ENCODE peak calls at places on chromosomes 2 and 18, in four cellular contexts. M is skeletal muscle cell; Y is lower lobe of right lung; V is activated naive CD8-positive, alpha-beta T cell treated with anti-CD3 and anti-CD28 coated beads, Interleukin-2, amount 10 ng/mL, durations not matched to agents 7 days and 5 days. N is an unnamed sample.

GRCh38 chr2:84636080-84636971 is 120.0 kb downstream of the DNAH6 start:
- DNase-seq in V (no peak), M (no peak), Y (no peak), N (no peak)

GRCh38 chr2:95232232-95232631 is 24.9 kb downstream of the ZNF892 start:
- DNase-seq in M (no peak), V (no peak), Y (no peak), N (no peak)

GRCh38 chr18:1191341-1191740 is 286.7 kb downstream of the ADCYAP1 start:
- DNase-seq in Y (no peak), M (no peak), V (no peak), N (no peak)

GRCh38 chr2:226684563-226684959 is 115.1 kb downstream of the IRS1 start:
- DNase-seq in M (no peak), Y (no peak), V (no peak), N (no peak)

GRCh38 chr18:79630266-79631095 is 49.1 kb upstream of the CTDP1 start:
- DNase-seq in V (no peak), Y (no peak), M (no peak), N (no peak)

GRCh38 chr2:37378411-37378810 is 34.0 kb downstream of the QPCT start:
- DNase-seq in M (no peak), V (no peak), Y (no peak), N (no peak)

GRCh38 chr2:20254731-20255130 is 29.8 kb upstream of the SDC1 start:
- DNase-seq in Y (no peak), M (no peak), V (no peak), N (no peak)

GRCh38 chr2:189350515-189351209 is 90.6 kb upstream of the WDR75 start:
- DNase-seq in M (peak), Y (no peak), V (no peak), N (peak)

GRCh38 chr2:138059967-138060635 is 95.8 kb downstream of the HNMT start:
- DNase-seq in Y (no peak), M (peak), V (no peak), N (no peak)

GRCh38 chr2:201833796-201834195 is 27.5 kb downstream of the CDK15 start:
- DNase-seq in Y (no peak), V (no peak), M (no peak), N (no peak)

GRCh38 chr2:207163815-207164747 is 1.7 kb downstream of the KLF7 start:
- DNase-seq in V (peak), M (no peak), Y (peak), N (no peak)

GRCh38 chr2:201126308-201127127 is 10.6 kb downstream of the CFLAR start:
- DNase-seq in Y (no peak), V (no peak), M (no peak), N (no peak)

GRCh38 chr2:226435146-226435545 is 364.5 kb downstream of the IRS1 start:
- DNase-seq in Y (no peak), M (no peak), V (no peak), N (no peak)

GRCh38 chr2:210540471-210541257 is 15.7 kb upstream of the CPS1 start:
- DNase-seq in V (no peak), Y (no peak), M (no peak), N (no peak)

GRCh38 chr2:84833481-84834150 is 47.3 kb downstream of the TRABD2A start:
- DNase-seq in Y (no peak), M (no peak), V (no peak), N (no peak)

GRCh38 chr2:2846379-2847130 is 515.5 kb upstream of the MYT1L start:
- DNase-seq in Y (no peak), V (no peak), M (no peak), N (no peak)

GRCh38 chr2:221063568-221063967 is 508.5 kb downstream of the EPHA4 start:
- DNase-seq in Y (no peak), V (no peak), M (no peak), N (no peak)